ENCODE peak calls at places on chromosomes 7 and 10, in ten cellular contexts. One of them, this sample, is unnamed.

GRCh38 chr7:595621-596010 is 76.0 kb upstream of the PDGFA start:
- DNase-seq in AG09309: no peak
- DNase-seq in stimulated activated CD4-positive, alpha-beta T cell treated with anti-CD3 and anti-CD28 coated beads, Interleukin-1b, Interleukin-23, amount 100 ng/mL, for 24 hours: no peak
- DNase-seq in brain microvascular endothelial cell: no peak
- DNase-seq in stimulated activated CD8-positive, alpha-beta memory T cell treated with anti-CD3 and anti-CD28 coated beads, Interleukin-7, amount 100 ng/mL, for 1 hour: no peak
- DNase-seq in NCI-H2029: no peak
- DNase-seq in B cell: no peak
- DNase-seq in left cardiac atrium: no peak
- DNase-seq in fibroblast of the aortic adventitia: no peak
- DNase-seq in effector memory CD4-positive, alpha-beta T cell: no peak
- DNase-seq in this sample: no peak

GRCh38 chr7:63927261-63927660 is 71.4 kb upstream of the ZNF722 start:
- DNase-seq in stimulated activated CD8-positive, alpha-beta memory T cell treated with anti-CD3 and anti-CD28 coated beads, Interleukin-7, amount 100 ng/mL, for 1 hour: no peak
- DNase-seq in NCI-H2029: no peak
- DNase-seq in left cardiac atrium: no peak
- DNase-seq in fibroblast of the aortic adventitia: no peak
- DNase-seq in stimulated activated CD4-positive, alpha-beta T cell treated with anti-CD3 and anti-CD28 coated beads, Interleukin-1b, Interleukin-23, amount 100 ng/mL, for 24 hours: no peak
- DNase-seq in brain microvascular endothelial cell: no peak
- DNase-seq in effector memory CD4-positive, alpha-beta T cell: no peak
- DNase-seq in AG09309: no peak
- DNase-seq in B cell: no peak
- DNase-seq in this sample: no peak

GRCh38 chr7:105648561-105649401 is 67.5 kb upstream of the EFCAB10 start:
- DNase-seq in B cell: no peak
- DNase-seq in effector memory CD4-positive, alpha-beta T cell: no peak
- DNase-seq in stimulated activated CD4-positive, alpha-beta T cell treated with anti-CD3 and anti-CD28 coated beads, Interleukin-1b, Interleukin-23, amount 100 ng/mL, for 24 hours: no peak
- DNase-seq in left cardiac atrium: no peak
- DNase-seq in fibroblast of the aortic adventitia: no peak
- DNase-seq in brain microvascular endothelial cell: no peak
- DNase-seq in stimulated activated CD8-positive, alpha-beta memory T cell treated with anti-CD3 and anti-CD28 coated beads, Interleukin-7, amount 100 ng/mL, for 1 hour: no peak
- DNase-seq in AG09309: no peak
- DNase-seq in NCI-H2029: peak
- DNase-seq in this sample: no peak

GRCh38 chr10:112835933-112836564 is 114.0 kb upstream of the TCF7L2 start:
- DNase-seq in fibroblast of the aortic adventitia: peak
- DNase-seq in AG09309: no peak
- DNase-seq in left cardiac atrium: peak
- DNase-seq in brain microvascular endothelial cell: no peak
- DNase-seq in effector memory CD4-positive, alpha-beta T cell: no peak
- DNase-seq in stimulated activated CD4-positive, alpha-beta T cell treated with anti-CD3 and anti-CD28 coated beads, Interleukin-1b, Interleukin-23, amount 100 ng/mL, for 24 hours: no peak
- DNase-seq in NCI-H2029: no peak
- DNase-seq in stimulated activated CD8-positive, alpha-beta memory T cell treated with anti-CD3 and anti-CD28 coated beads, Interleukin-7, amount 100 ng/mL, for 1 hour: no peak
- DNase-seq in B cell: no peak
- DNase-seq in this sample: no peak

GRCh38 chr7:5397657-5398237 is 25.9 kb downstream of the TNRC18 start:
- DNase-seq in B cell: no peak
- DNase-seq in NCI-H2029: no peak
- DNase-seq in left cardiac atrium: no peak
- DNase-seq in AG09309: no peak
- DNase-seq in effector memory CD4-positive, alpha-beta T cell: no peak
- DNase-seq in brain microvascular endothelial cell: no peak
- DNase-seq in fibroblast of the aortic adventitia: no peak
- DNase-seq in stimulated activated CD8-positive, alpha-beta memory T cell treated with anti-CD3 and anti-CD28 coated beads, Interleukin-7, amount 100 ng/mL, for 1 hour: no peak
- DNase-seq in stimulated activated CD4-positive, alpha-beta T cell treated with anti-CD3 and anti-CD28 coated beads, Interleukin-1b, Interleukin-23, amount 100 ng/mL, for 24 hours: no peak
- DNase-seq in this sample: no peak

GRCh38 chr7:128383781-128384180 is 22.3 kb upstream of the PRRT4 start:
- DNase-seq in stimulated activated CD8-positive, alpha-beta memory T cell treated with anti-CD3 and anti-CD28 coated beads, Interleukin-7, amount 100 ng/mL, for 1 hour: no peak
- DNase-seq in left cardiac atrium: no peak
- DNase-seq in AG09309: no peak
- DNase-seq in B cell: no peak
- DNase-seq in stimulated activated CD4-positive, alpha-beta T cell treated with anti-CD3 and anti-CD28 coated beads, Interleukin-1b, Interleukin-23, amount 100 ng/mL, for 24 hours: no peak
- DNase-seq in NCI-H2029: no peak
- DNase-seq in effector memory CD4-positive, alpha-beta T cell: no peak
- DNase-seq in fibroblast of the aortic adventitia: peak
- DNase-seq in brain microvascular endothelial cell: no peak
- DNase-seq in this sample: no peak

GRCh38 chr10:110207805-110208613 is 604 bp downstream of the MXI1 start:
- DNase-seq in AG09309: no peak
- DNase-seq in fibroblast of the aortic adventitia: peak
- DNase-seq in brain microvascular endothelial cell: no peak
- DNase-seq in NCI-H2029: no peak
- DNase-seq in effector memory CD4-positive, alpha-beta T cell: no peak
- DNase-seq in stimulated activated CD8-positive, alpha-beta memory T cell treated with anti-CD3 and anti-CD28 coated beads, Interleukin-7, amount 100 ng/mL, for 1 hour: no peak
- DNase-seq in stimulated activated CD4-positive, alpha-beta T cell treated with anti-CD3 and anti-CD28 coated beads, Interleukin-1b, Interleukin-23, amount 100 ng/mL, for 24 hours: no peak
- DNase-seq in left cardiac atrium: no peak
- DNase-seq in B cell: peak
- DNase-seq in this sample: no peak

GRCh38 chr10:102744374-102745051 is 765 bp downstream of the WBP1L start:
- DNase-seq in fibroblast of the aortic adventitia: peak
- DNase-seq in AG09309: no peak
- DNase-seq in left cardiac atrium: no peak
- DNase-seq in NCI-H2029: no peak
- DNase-seq in stimulated activated CD4-positive, alpha-beta T cell treated with anti-CD3 and anti-CD28 coated beads, Interleukin-1b, Interleukin-23, amount 100 ng/mL, for 24 hours: no peak
- DNase-seq in B cell: no peak
- DNase-seq in brain microvascular endothelial cell: no peak
- DNase-seq in stimulated activated CD8-positive, alpha-beta memory T cell treated with anti-CD3 and anti-CD28 coated beads, Interleukin-7, amount 100 ng/mL, for 1 hour: no peak
- DNase-seq in effector memory CD4-positive, alpha-beta T cell: no peak
- DNase-seq in this sample: no peak

GRCh38 chr7:150939052-150939810 is 38.9 kb downstream of the KCNH2 start:
- DNase-seq in brain microvascular endothelial cell: no peak
- DNase-seq in B cell: no peak
- DNase-seq in stimulated activated CD8-positive, alpha-beta memory T cell treated with anti-CD3 and anti-CD28 coated beads, Interleukin-7, amount 100 ng/mL, for 1 hour: no peak
- DNase-seq in left cardiac atrium: no peak
- DNase-seq in NCI-H2029: no peak
- DNase-seq in stimulated activated CD4-positive, alpha-beta T cell treated with anti-CD3 and anti-CD28 coated beads, Interleukin-1b, Interleukin-23, amount 100 ng/mL, for 24 hours: no peak
- DNase-seq in fibroblast of the aortic adventitia: no peak
- DNase-seq in effector memory CD4-positive, alpha-beta T cell: no peak
- DNase-seq in AG09309: no peak
- DNase-seq in this sample: no peak

GRCh38 chr7:157650131-157650631 is 313.4 kb downstream of the DNAJB6 start:
- DNase-seq in brain microvascular endothelial cell: no peak
- DNase-seq in left cardiac atrium: no peak
- DNase-seq in stimulated activated CD4-positive, alpha-beta T cell treated with anti-CD3 and anti-CD28 coated beads, Interleukin-1b, Interleukin-23, amount 100 ng/mL, for 24 hours: no peak
- DNase-seq in fibroblast of the aortic adventitia: no peak
- DNase-seq in B cell: no peak
- DNase-seq in AG09309: no peak
- DNase-seq in stimulated activated CD8-positive, alpha-beta memory T cell treated with anti-CD3 and anti-CD28 coated beads, Interleukin-7, amount 100 ng/mL, for 1 hour: no peak
- DNase-seq in effector memory CD4-positive, alpha-beta T cell: no peak
- DNase-seq in NCI-H2029: no peak
- DNase-seq in this sample: no peak

GRCh38 chr7:74379938-74380337 is 73.8 kb upstream of the GTF2IRD1 start:
- DNase-seq in stimulated activated CD8-positive, alpha-beta memory T cell treated with anti-CD3 and anti-CD28 coated beads, Interleukin-7, amount 100 ng/mL, for 1 hour: no peak
- DNase-seq in effector memory CD4-positive, alpha-beta T cell: no peak
- DNase-seq in brain microvascular endothelial cell: no peak
- DNase-seq in fibroblast of the aortic adventitia: no peak
- DNase-seq in AG09309: no peak
- DNase-seq in B cell: no peak
- DNase-seq in left cardiac atrium: no peak
- DNase-seq in NCI-H2029: no peak
- DNase-seq in stimulated activated CD4-positive, alpha-beta T cell treated with anti-CD3 and anti-CD28 coated beads, Interleukin-1b, Interleukin-23, amount 100 ng/mL, for 24 hours: no peak
- DNase-seq in this sample: no peak

GRCh38 chr7:4174016-4174415 is 508.1 kb upstream of the FOXK1 start:
- DNase-seq in NCI-H2029: no peak
- DNase-seq in left cardiac atrium: no peak
- DNase-seq in brain microvascular endothelial cell: no peak
- DNase-seq in effector memory CD4-positive, alpha-beta T cell: no peak
- DNase-seq in AG09309: no peak
- DNase-seq in stimulated activated CD4-positive, alpha-beta T cell treated with anti-CD3 and anti-CD28 coated beads, Interleukin-1b, Interleukin-23, amount 100 ng/mL, for 24 hours: no peak
- DNase-seq in B cell: no peak
- DNase-seq in fibroblast of the aortic adventitia: no peak
- DNase-seq in stimulated activated CD8-positive, alpha-beta memory T cell treated with anti-CD3 and anti-CD28 coated beads, Interleukin-7, amount 100 ng/mL, for 1 hour: no peak
- DNase-seq in this sample: no peak

GRCh38 chr7:151800391-151800790 is 76.5 kb downstream of the PRKAG2 start:
- DNase-seq in fibroblast of the aortic adventitia: no peak
- DNase-seq in effector memory CD4-positive, alpha-beta T cell: no peak
- DNase-seq in stimulated activated CD4-positive, alpha-beta T cell treated with anti-CD3 and anti-CD28 coated beads, Interleukin-1b, Interleukin-23, amount 100 ng/mL, for 24 hours: no peak
- DNase-seq in B cell: no peak
- DNase-seq in stimulated activated CD8-positive, alpha-beta memory T cell treated with anti-CD3 and anti-CD28 coated beads, Interleukin-7, amount 100 ng/mL, for 1 hour: no peak
- DNase-seq in left cardiac atrium: peak
- DNase-seq in AG09309: no peak
- DNase-seq in NCI-H2029: no peak
- DNase-seq in brain microvascular endothelial cell: no peak
- DNase-seq in this sample: no peak

GRCh38 chr10:82943142-82943541 is 1068.1 kb downstream of the NRG3 start:
- DNase-seq in stimulated activated CD4-positive, alpha-beta T cell treated with anti-CD3 and anti-CD28 coated beads, Interleukin-1b, Interleukin-23, amount 100 ng/mL, for 24 hours: no peak
- DNase-seq in stimulated activated CD8-positive, alpha-beta memory T cell treated with anti-CD3 and anti-CD28 coated beads, Interleukin-7, amount 100 ng/mL, for 1 hour: no peak
- DNase-seq in effector memory CD4-positive, alpha-beta T cell: no peak
- DNase-seq in AG09309: no peak
- DNase-seq in fibroblast of the aortic adventitia: no peak
- DNase-seq in B cell: no peak
- DNase-seq in left cardiac atrium: no peak
- DNase-seq in brain microvascular endothelial cell: no peak
- DNase-seq in NCI-H2029: no peak
- DNase-seq in this sample: no peak

GRCh38 chr10:116743266-116744064 is 1.1 kb upstream of the HSPA12A start:
- DNase-seq in stimulated activated CD8-positive, alpha-beta memory T cell treated with anti-CD3 and anti-CD28 coated beads, Interleukin-7, amount 100 ng/mL, for 1 hour: no peak
- DNase-seq in fibroblast of the aortic adventitia: no peak
- DNase-seq in left cardiac atrium: no peak
- DNase-seq in AG09309: no peak
- DNase-seq in brain microvascular endothelial cell: no peak
- DNase-seq in effector memory CD4-positive, alpha-beta T cell: no peak
- DNase-seq in NCI-H2029: no peak
- DNase-seq in B cell: no peak
- DNase-seq in stimulated activated CD4-positive, alpha-beta T cell treated with anti-CD3 and anti-CD28 coated beads, Interleukin-1b, Interleukin-23, amount 100 ng/mL, for 24 hours: no peak
- DNase-seq in this sample: no peak

GRCh38 chr10:89478085-89478738 is 57.2 kb downstream of the SLC16A12 start:
- DNase-seq in stimulated activated CD8-positive, alpha-beta memory T cell treated with anti-CD3 and anti-CD28 coated beads, Interleukin-7, amount 100 ng/mL, for 1 hour: no peak
- DNase-seq in stimulated activated CD4-positive, alpha-beta T cell treated with anti-CD3 and anti-CD28 coated beads, Interleukin-1b, Interleukin-23, amount 100 ng/mL, for 24 hours: no peak
- DNase-seq in left cardiac atrium: no peak
- DNase-seq in fibroblast of the aortic adventitia: no peak
- DNase-seq in B cell: no peak
- DNase-seq in effector memory CD4-positive, alpha-beta T cell: no peak
- DNase-seq in brain microvascular endothelial cell: peak
- DNase-seq in NCI-H2029: no peak
- DNase-seq in AG09309: no peak
- DNase-seq in this sample: no peak

GRCh38 chr7:150383710-150384397 is 4.7 kb downstream of the ZNF775 start:
- DNase-seq in left cardiac atrium: no peak
- DNase-seq in stimulated activated CD8-positive, alpha-beta memory T cell treated with anti-CD3 and anti-CD28 coated beads, Interleukin-7, amount 100 ng/mL, for 1 hour: no peak
- DNase-seq in effector memory CD4-positive, alpha-beta T cell: no peak
- DNase-seq in AG09309: no peak
- DNase-seq in fibroblast of the aortic adventitia: no peak
- DNase-seq in NCI-H2029: no peak
- DNase-seq in B cell: no peak
- DNase-seq in stimulated activated CD4-positive, alpha-beta T cell treated with anti-CD3 and anti-CD28 coated beads, Interleukin-1b, Interleukin-23, amount 100 ng/mL, for 24 hours: no peak
- DNase-seq in brain microvascular endothelial cell: no peak
- DNase-seq in this sample: no peak

GRCh38 chr7:123433665-123434064 is 100.7 kb downstream of the IQUB start:
- DNase-seq in stimulated activated CD8-positive, alpha-beta memory T cell treated with anti-CD3 and anti-CD28 coated beads, Interleukin-7, amount 100 ng/mL, for 1 hour: no peak
- DNase-seq in AG09309: no peak
- DNase-seq in fibroblast of the aortic adventitia: no peak
- DNase-seq in brain microvascular endothelial cell: no peak
- DNase-seq in stimulated activated CD4-positive, alpha-beta T cell treated with anti-CD3 and anti-CD28 coated beads, Interleukin-1b, Interleukin-23, amount 100 ng/mL, for 24 hours: no peak
- DNase-seq in NCI-H2029: no peak
- DNase-seq in left cardiac atrium: no peak
- DNase-seq in effector memory CD4-positive, alpha-beta T cell: no peak
- DNase-seq in B cell: no peak
- DNase-seq in this sample: no peak

GRCh38 chr7:33968591-33968990 is 63.3 kb downstream of the BMPER start:
- DNase-seq in NCI-H2029: no peak
- DNase-seq in B cell: no peak
- DNase-seq in fibroblast of the aortic adventitia: no peak
- DNase-seq in brain microvascular endothelial cell: no peak
- DNase-seq in stimulated activated CD8-positive, alpha-beta memory T cell treated with anti-CD3 and anti-CD28 coated beads, Interleukin-7, amount 100 ng/mL, for 1 hour: no peak
- DNase-seq in stimulated activated CD4-positive, alpha-beta T cell treated with anti-CD3 and anti-CD28 coated beads, Interleukin-1b, Interleukin-23, amount 100 ng/mL, for 24 hours: no peak
- DNase-seq in AG09309: no peak
- DNase-seq in effector memory CD4-positive, alpha-beta T cell: no peak
- DNase-seq in left cardiac atrium: no peak
- DNase-seq in this sample: no peak

GRCh38 chr7:12643001-12643400 is 44.4 kb upstream of the ARL4A start:
- DNase-seq in effector memory CD4-positive, alpha-beta T cell: no peak
- DNase-seq in fibroblast of the aortic adventitia: peak
- DNase-seq in AG09309: no peak
- DNase-seq in stimulated activated CD4-positive, alpha-beta T cell treated with anti-CD3 and anti-CD28 coated beads, Interleukin-1b, Interleukin-23, amount 100 ng/mL, for 24 hours: no peak
- DNase-seq in NCI-H2029: no peak
- DNase-seq in B cell: no peak
- DNase-seq in stimulated activated CD8-positive, alpha-beta memory T cell treated with anti-CD3 and anti-CD28 coated beads, Interleukin-7, amount 100 ng/mL, for 1 hour: no peak
- DNase-seq in left cardiac atrium: no peak
- DNase-seq in brain microvascular endothelial cell: peak
- DNase-seq in this sample: no peak

GRCh38 chr7:27095897-27096755 is at the start of gene HOXA1:
- DNase-seq in stimulated activated CD4-positive, alpha-beta T cell treated with anti-CD3 and anti-CD28 coated beads, Interleukin-1b, Interleukin-23, amount 100 ng/mL, for 24 hours: peak
- DNase-seq in fibroblast of the aortic adventitia: peak
- DNase-seq in B cell: peak
- DNase-seq in left cardiac atrium: peak
- DNase-seq in effector memory CD4-positive, alpha-beta T cell: peak
- DNase-seq in stimulated activated CD8-positive, alpha-beta memory T cell treated with anti-CD3 and anti-CD28 coated beads, Interleukin-7, amount 100 ng/mL, for 1 hour: peak
- DNase-seq in brain microvascular endothelial cell: no peak
- DNase-seq in NCI-H2029: no peak
- DNase-seq in AG09309: peak
- DNase-seq in this sample: peak

GRCh38 chr10:69486922-69487730 is 35.9 kb downstream of the TSPAN15 start:
- DNase-seq in left cardiac atrium: no peak
- DNase-seq in AG09309: no peak
- DNase-seq in stimulated activated CD4-positive, alpha-beta T cell treated with anti-CD3 and anti-CD28 coated beads, Interleukin-1b, Interleukin-23, amount 100 ng/mL, for 24 hours: no peak
- DNase-seq in stimulated activated CD8-positive, alpha-beta memory T cell treated with anti-CD3 and anti-CD28 coated beads, Interleukin-7, amount 100 ng/mL, for 1 hour: no peak
- DNase-seq in brain microvascular endothelial cell: no peak
- DNase-seq in NCI-H2029: no peak
- DNase-seq in B cell: no peak
- DNase-seq in effector memory CD4-positive, alpha-beta T cell: no peak
- DNase-seq in fibroblast of the aortic adventitia: no peak
- DNase-seq in this sample: no peak

GRCh38 chr10:106625761-106626160 is 538.7 kb downstream of the SORCS1 start:
- DNase-seq in NCI-H2029: no peak
- DNase-seq in stimulated activated CD8-positive, alpha-beta memory T cell treated with anti-CD3 and anti-CD28 coated beads, Interleukin-7, amount 100 ng/mL, for 1 hour: no peak
- DNase-seq in effector memory CD4-positive, alpha-beta T cell: no peak
- DNase-seq in B cell: no peak
- DNase-seq in stimulated activated CD4-positive, alpha-beta T cell treated with anti-CD3 and anti-CD28 coated beads, Interleukin-1b, Interleukin-23, amount 100 ng/mL, for 24 hours: no peak
- DNase-seq in left cardiac atrium: no peak
- DNase-seq in fibroblast of the aortic adventitia: no peak
- DNase-seq in brain microvascular endothelial cell: no peak
- DNase-seq in AG09309: no peak
- DNase-seq in this sample: no peak

This sample was measured in activated CD8-positive, alpha-beta memory T cell treated with anti-CD3 and anti-CD28 coated beads for 4 hours.